ENCODE peak calls at places on chromosomes 12 and 14, in eight cellular contexts. A is ovary; V is NCI-H1930; B is body of pancreas; H is PC-3; K is anterior cingulate cortex; C is HFFc6; G is stimulated activated CD4-positive, alpha-beta T cell treated with anti-CD3 and anti-CD28 coated beads, Interleukin-2, amount 100 ng/mL, for 48 hours. D is an unnamed sample.

GRCh38 chr12:21699851-21700250 is 42.2 kb upstream of the LDHB start:
- DNase-seq in A (no peak), V (no peak), B (no peak), H (no peak), K (no peak), C (no peak), G (no peak), D (no peak)

GRCh38 chr12:95608252-95609033 is 57.2 kb upstream of the USP44 start:
- DNase-seq in A (peak), V (peak), B (peak), H (peak), K (no peak), C (peak), G (no peak), D (no peak)

GRCh38 chr14:86777950-86778602 is 1214.9 kb downstream of the GALC start:
- DNase-seq in A (no peak), V (no peak), B (no peak), H (peak), K (no peak), C (peak), G (no peak), D (no peak)

GRCh38 chr12:45289245-45290217 is 73.6 kb downstream of the ANO6 start:
- DNase-seq in A (no peak), V (no peak), B (no peak), H (no peak), K (no peak), C (no peak), G (no peak), D (no peak)

GRCh38 chr12:15011162-15011561 is 38.3 kb downstream of the PDE6H start:
- DNase-seq in A (no peak), V (no peak), B (no peak), H (peak), K (no peak), C (no peak), G (no peak), D (no peak)

GRCh38 chr14:100765296-100765695 is 38.6 kb downstream of the DLK1 start:
- DNase-seq in A (no peak), V (no peak), B (no peak), H (no peak), K (no peak), C (no peak), G (no peak), D (no peak)

GRCh38 chr14:75558440-75558839 is 20.0 kb upstream of the FLVCR2 start:
- DNase-seq in A (no peak), V (no peak), B (no peak), H (no peak), K (no peak), C (no peak), G (no peak), D (no peak)

GRCh38 chr12:29148065-29148957 is 767 bp upstream of the FAR2 start:
- DNase-seq in A (no peak), V (no peak), B (no peak), H (peak), K (no peak), C (no peak), G (peak), D (peak)

GRCh38 chr14:23145794-23146422 is 26.9 kb upstream of the CEBPE start:
- DNase-seq in A (no peak), V (no peak), B (no peak), H (no peak), K (no peak), C (no peak), G (no peak), D (no peak)

GRCh38 chr12:22982635-22983034 is 357.7 kb downstream of the ETNK1 start:
- DNase-seq in A (no peak), V (no peak), B (no peak), H (no peak), K (no peak), C (no peak), G (no peak), D (no peak)

GRCh38 chr12:115541891-115542361 is 735.6 kb downstream of the MED13L start:
- DNase-seq in A (no peak), V (no peak), B (no peak), H (peak), K (no peak), C (no peak), G (no peak), D (no peak)

GRCh38 chr12:51185171-51185717 is 12.3 kb upstream of the TFCP2 start:
- DNase-seq in A (no peak), V (no peak), B (no peak), H (no peak), K (no peak), C (no peak), G (no peak), D (no peak)

GRCh38 chr12:64088431-64089349 is 133.4 kb downstream of the KICS2 start:
- DNase-seq in A (peak), V (no peak), B (peak), H (peak), K (no peak), C (peak), G (no peak), D (peak)